ENCODE peak calls at places on chromosomes 1 and 21, in five cellular contexts. H is HepG2, I is HCT116, Z is GM12878, V is H1. C is an unnamed sample.

GRCh38 chr1:222749927-222750326 is 12.9 kb downstream of the FAM177B start:
- DNase-seq in Z (no peak), H (no peak), I (no peak), V (no peak), C (no peak)

GRCh38 chr1:197327776-197328364 is 59.8 kb downstream of the CRB1 start:
- DNase-seq in I (no peak), V (no peak), Z (no peak), H (no peak), C (no peak)

GRCh38 chr1:163570061-163570460 is 248.3 kb downstream of the NUF2 start:
- DNase-seq in V (no peak), Z (no peak), I (no peak), H (no peak), C (no peak)

GRCh38 chr1:91651671-91652071 is 151.0 kb downstream of the CDC7 start:
- DNase-seq in H (no peak), I (no peak), Z (no peak), V (no peak), C (no peak)

GRCh38 chr1:21266119-21266774 is 24.0 kb downstream of the ECE1 start:
- DNase-seq in I (no peak), Z (no peak), H (peak; percentile 38), V (no peak), C (no peak)

GRCh38 chr1:192756314-192756713 is 52.5 kb upstream of the RGS2 start:
- DNase-seq in I (no peak), H (no peak), V (no peak), Z (no peak), C (no peak)

GRCh38 chr1:53104289-53104913 is 38.0 kb downstream of the SLC1A7 start:
- DNase-seq in H (no peak), I (no peak), V (no peak), Z (no peak), C (no peak)

GRCh38 chr21:27498025-27498424 is 531.1 kb upstream of the ADAMTS5 start:
- DNase-seq in I (no peak), H (no peak), Z (no peak), V (no peak), C (no peak)

GRCh38 chr1:94526581-94526980 is 15.0 kb downstream of the F3 start:
- DNase-seq in Z (no peak), H (no peak), I (no peak), V (no peak), C (no peak)

GRCh38 chr1:100995196-100995983 is 30.2 kb downstream of the DPH5 start:
- DNase-seq in V (no peak), Z (no peak), I (no peak), H (no peak), C (no peak)

GRCh38 chr21:20639026-20639425 is 359.2 kb upstream of the NCAM2 start:
- DNase-seq in I (no peak), H (no peak), V (no peak), Z (no peak), C (no peak)

GRCh38 chr1:186403632-186404031 is 28.0 kb downstream of the ODR4 start:
- DNase-seq in I (no peak), Z (no peak), V (no peak), H (no peak), C (no peak)

GRCh38 chr1:53128401-53128800 is 14.0 kb downstream of the SLC1A7 start:
- DNase-seq in Z (no peak), V (no peak), I (no peak), H (no peak), C (no peak)

GRCh38 chr21:38037416-38037815 is 121.2 kb upstream of the KCNJ6 start:
- DNase-seq in I (no peak), Z (no peak), H (no peak), V (no peak), C (no peak)

GRCh38 chr21:45804809-45805313 is 161.3 kb downstream of the PCBP3 start:
- DNase-seq in Z (no peak), I (no peak), H (no peak), V (no peak), C (no peak)

GRCh38 chr1:87826639-87827345 is 498.1 kb downstream of the LMO4 start:
- DNase-seq in H (peak; percentile 14), I (no peak), Z (peak; percentile 33), V (no peak), C (peak; percentile 51)

GRCh38 chr1:184854456-184855180 is 100.0 kb upstream of the EDEM3 start:
- DNase-seq in H (no peak), V (no peak), I (no peak), Z (no peak), C (no peak)

GRCh38 chr1:222886194-222887126 is 71.6 kb downstream of the DISP1 start:
- DNase-seq in Z (no peak), H (peak; percentile 43), V (no peak), I (no peak), C (no peak)

GRCh38 chr1:93200086-93200620 is 19.6 kb downstream of the CCDC18 start:
- DNase-seq in V (no peak), H (peak; percentile 13), Z (no peak), I (no peak), C (no peak)

GRCh38 chr1:153697191-153697872 is 18.8 kb downstream of the NPR1 start:
- DNase-seq in H (peak; percentile 27), I (no peak), Z (no peak), V (peak; percentile 61), C (peak; percentile 93)

GRCh38 chr21:31251686-31252085 is 92.4 kb downstream of the TIAM1 start:
- DNase-seq in V (no peak), Z (no peak), H (no peak), I (no peak), C (no peak)
- TF ChIP-seq SRF in V (no peak), Z (no peak), H (no peak), I (no peak), C (no peak)

GRCh38 chr1:11855430-11855829 is 3.3 kb downstream of the NPPB start:
- DNase-seq in V (no peak), I (no peak), H (no peak), Z (no peak), C (no peak)

GRCh38 chr1:11858613-11858967 is at the start of gene NPPB:
- DNase-seq in H (no peak), V (no peak), Z (no peak), I (no peak), C (no peak)

GRCh38 chr1:11856698-11857097 is 2.0 kb downstream of the NPPB start:
- DNase-seq in Z (no peak), H (no peak), V (no peak), I (no peak), C (no peak)

GRCh38 chr1:11858158-11858557 is 587 bp downstream of the NPPB start:
- DNase-seq in H (no peak), Z (no peak), V (no peak), I (no peak), C (no peak)

GRCh38 chr1:11857164-11857853 is 1.4 kb downstream of the NPPB start:
- DNase-seq in Z (no peak), V (no peak), I (no peak), H (no peak), C (no peak)
- TF ChIP-seq RAD21 in Z (no peak), V (no peak), I (no peak), H (no peak), C (no peak)

GRCh38 chr1:28058168-28058567 is 30.2 kb downstream of the EYA3 start:
- DNase-seq in Z (no peak), H (no peak), V (no peak), I (no peak), C (no peak)
- H3K27ac ChIP-seq in Z (no peak overlapping the region), H (no peak overlapping the region), V (no peak overlapping the region), I (no peak overlapping the region), C (peak overlapping the region; percentile 41)

DNA sequence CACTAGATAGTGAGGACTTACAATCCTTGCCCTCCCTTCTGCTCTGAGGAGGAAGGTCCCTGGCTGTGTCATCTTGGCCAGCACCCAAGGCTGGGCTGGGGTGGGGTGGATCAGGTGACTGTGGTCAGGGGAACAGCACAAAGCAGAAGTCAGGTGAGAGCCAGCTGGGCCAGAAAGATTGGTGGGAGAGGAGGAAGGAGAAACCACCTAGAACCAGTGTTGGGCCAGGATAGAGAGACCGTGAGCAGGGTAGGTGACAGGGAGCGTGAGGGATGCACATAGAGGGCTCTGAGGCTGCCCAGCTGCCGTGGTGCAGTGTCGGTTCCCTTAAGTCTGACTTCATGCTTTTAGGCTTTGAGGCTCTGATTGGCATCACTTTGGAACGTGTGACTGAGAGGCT is 22.7 kb downstream of the NCF2 start:
- DNase-seq in Z (peak; percentile 17), V (no peak), H (no peak), I (no peak), C (peak; percentile 65)
- TF ChIP-seq SRF in Z (no peak), V (no peak), H (no peak), I (no peak), C (no peak)